ENCODE peak calls at places on chromosomes 1 and 21, in eight cellular contexts. P, B, C, F, T, K, L and H are unnamed samples.

GRCh38 chr1:86345053-86345452 is 51.1 kb downstream of the ODF2L start:
- DNase-seq in B (no peak), K (no peak), F (no peak), C (no peak), T (no peak), P (no peak), L (no peak), H (no peak)

GRCh38 chr1:29332204-29332603 is 95.9 kb downstream of the PTPRU start:
- DNase-seq in L (peak; percentile 66), K (peak; percentile 60), T (no peak), F (no peak), P (no peak), B (no peak), C (peak; percentile 76), H (no peak)

GRCh38 chr1:208526726-208527125 is 282.5 kb upstream of the PLXNA2 start:
- DNase-seq in K (no peak), L (no peak), C (no peak), T (no peak), B (no peak), P (no peak), F (no peak), H (peak; percentile 49)

GRCh38 chr1:20389551-20389950 is 96.5 kb downstream of the CAMK2N1 start:
- DNase-seq in C (no peak), L (no peak), F (no peak), T (no peak), K (no peak), B (no peak), P (no peak), H (no peak)

GRCh38 chr1:192363177-192363576 is 46.4 kb downstream of the RGS21 start:
- DNase-seq in P (no peak), B (no peak), C (no peak), T (no peak), F (no peak), K (no peak), L (no peak), H (no peak)

GRCh38 chr1:203408485-203409229 is 57.7 kb upstream of the FMOD start:
- DNase-seq in P (peak; percentile 30), K (peak; percentile 73), C (no peak), F (peak; percentile 95), L (peak; percentile 73), B (peak; percentile 83), T (peak; percentile 92), H (peak; percentile 93)

GRCh38 chr1:218425647-218426342 is 80.7 kb downstream of the TGFB2 start:
- DNase-seq in C (no peak), B (no peak), K (peak; percentile 91), P (no peak), L (no peak), F (no peak), T (no peak), H (no peak)

GRCh38 chr1:160204526-160205241 is 500 bp upstream of the PEA15 start:
- DNase-seq in B (no peak), F (no peak), P (no peak), K (no peak), L (no peak), T (no peak), C (no peak), H (no peak)

GRCh38 chr1:228378453-228379164 is 28.0 kb downstream of the TRIM11 start:
- DNase-seq in C (peak; percentile 94), L (peak; percentile 88), K (peak; percentile 62), F (peak; percentile 67), B (peak; percentile 60), T (peak; percentile 75), P (no peak), H (no peak)

GRCh38 chr1:244801246-244801645 is 34.2 kb upstream of the COX20 start:
- DNase-seq in P (peak; percentile 8), L (no peak), B (no peak), F (no peak), C (no peak), K (peak; percentile 83), T (no peak), H (no peak)

GRCh38 chr1:43986712-43987111 is 4.7 kb upstream of the CCDC24 start:
- DNase-seq in C (no peak), F (no peak), K (no peak), B (no peak), L (no peak), P (no peak), T (no peak), H (no peak)

GRCh38 chr1:53077599-53077965 is 15.6 kb downstream of the PODN start:
- DNase-seq in P (no peak), F (no peak), T (no peak), C (no peak), B (peak; percentile 24), K (no peak), L (no peak), H (no peak)

GRCh38 chr1:237664327-237664726 is 226.4 kb downstream of the ZP4 start:
- DNase-seq in P (no peak), C (no peak), F (no peak), T (no peak), L (no peak), K (no peak), B (no peak), H (no peak)

GRCh38 chr21:37452222-37452621 is 85.6 kb downstream of the DYRK1A start:
- DNase-seq in K (no peak), F (no peak), C (no peak), L (peak; percentile 56), B (peak; percentile 72), T (no peak), P (no peak), H (no peak)

GRCh38 chr1:172287207-172287606 is 133.3 kb upstream of the C1orf105 start:
- DNase-seq in K (peak; percentile 38), P (no peak), B (peak; percentile 81), T (peak; percentile 75), L (no peak), F (peak; percentile 86), C (no peak), H (no peak)

GRCh38 chr21:18759267-18759666 is 355.7 kb upstream of the TMPRSS15 start:
- DNase-seq in B (no peak), T (no peak), K (no peak), F (no peak), L (no peak), C (no peak), P (no peak), H (no peak)

GRCh38 chr1:161225178-161225533 is 704 bp upstream of the TOMM40L start:
- DNase-seq in K (no peak), P (no peak), B (no peak), L (no peak), T (no peak), C (no peak), F (no peak), H (no peak)

GRCh38 chr1:19424651-19425570 is 60.4 kb downstream of the CAPZB start:
- DNase-seq in B (no peak), L (no peak), F (no peak), P (peak; percentile 55), T (no peak), K (no peak), C (no peak), H (no peak)

DNA sequence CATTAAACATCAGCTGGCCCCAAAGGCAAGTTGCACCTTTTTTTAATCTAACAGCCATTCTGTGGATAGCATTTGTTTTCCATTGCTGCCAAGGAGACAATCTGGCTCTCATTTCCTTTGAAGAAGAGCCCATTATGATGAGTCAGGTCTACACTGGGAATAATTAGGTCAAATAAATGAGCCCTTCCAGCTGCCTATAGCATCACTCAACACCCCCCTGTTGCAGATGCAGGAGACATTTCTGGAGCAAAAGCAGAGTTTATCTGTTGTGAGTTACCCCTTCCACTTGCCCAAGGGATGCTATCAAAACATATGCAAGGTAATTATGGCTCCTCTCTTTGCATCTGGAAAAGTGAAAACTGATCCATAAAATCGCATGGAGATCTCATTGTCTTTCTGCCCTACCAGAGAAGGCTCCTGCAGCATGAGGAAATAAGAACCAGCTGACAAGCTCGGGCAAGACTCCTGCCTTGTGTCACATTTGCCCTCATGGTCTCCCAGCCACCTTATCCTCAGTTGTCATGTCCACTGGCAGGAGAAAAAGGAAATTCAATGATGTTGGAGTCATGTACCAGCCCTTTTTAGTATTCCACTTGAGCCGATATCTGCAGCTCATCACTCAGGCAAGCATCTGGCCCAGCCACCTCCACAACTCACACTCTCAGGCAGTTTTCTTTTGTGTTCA is 135.9 kb downstream of the SLC30A10 start:
- DNase-seq in C (no peak), B (no peak), L (no peak), T (no peak), K (no peak), F (no peak), P (no peak), H (no peak)
- H3K9me3 ChIP-seq in C (no peaks in the 10 kb centered on the region), B (no peaks in the 10 kb centered on the region), L (no peaks in the 10 kb centered on the region), T (no peaks in the 10 kb centered on the region), K (no peaks in the 10 kb centered on the region), F (no peaks in the 10 kb centered on the region), P (no peaks in the 10 kb centered on the region), H (no peaks in the 10 kb centered on the region)

GRCh38 chr1:152506899-152507498 is 3.6 kb upstream of the LCE5A start:
- DNase-seq in B (no peak), T (no peak), K (peak; percentile 10), F (no peak), C (no peak), P (no peak), L (no peak), H (no peak)

GRCh38 chr1:152497273-152497672 is 13.3 kb upstream of the LCE5A start:
- DNase-seq in T (no peak), P (no peak), K (peak; percentile 50), F (no peak), B (no peak), C (no peak), L (no peak), H (peak; percentile 29)

GRCh38 chr1:152505083-152505482 is 5.5 kb upstream of the LCE5A start:
- DNase-seq in L (no peak), B (no peak), P (no peak), K (no peak), F (no peak), C (no peak), T (no peak), H (no peak)

GRCh38 chr1:152501704-152502103 is 8.9 kb upstream of the LCE5A start:
- DNase-seq in T (no peak), B (no peak), P (no peak), K (peak; percentile 17), C (no peak), F (no peak), L (no peak), H (no peak)

GRCh38 chr1:152502496-152503180 is 8.0 kb upstream of the LCE5A start:
- DNase-seq in C (no peak), K (peak; percentile 28), L (no peak), F (no peak), T (no peak), B (no peak), P (no peak), H (no peak)
- H3K9me3 ChIP-seq in C (peaks cover 98% of the 10 kb centered on the region), K (no peaks in the 10 kb centered on the region), L (no peaks in the 10 kb centered on the region), F (no peaks in the 10 kb centered on the region), T (no peaks in the 10 kb centered on the region), B (no peaks in the 10 kb centered on the region), P (no peaks in the 10 kb centered on the region), H (no peaks in the 10 kb centered on the region)

GRCh38 chr21:25589905-25590304 is 17.4 kb downstream of the MRPL39 start:
- DNase-seq in P (no peak), B (no peak), K (no peak), T (no peak), L (no peak), C (no peak), F (no peak), H (no peak)
- H3K9me3 ChIP-seq in P (no peaks in the 10 kb centered on the region), B (no peaks in the 10 kb centered on the region), K (no peaks in the 10 kb centered on the region), T (no peaks in the 10 kb centered on the region), L (no peaks in the 10 kb centered on the region), C (no peaks in the 10 kb centered on the region), F (no peaks in the 10 kb centered on the region), H (no peaks in the 10 kb centered on the region)

GRCh38 chr1:67270569-67270968 is 37.1 kb upstream of the IL12RB2 start:
- DNase-seq in P (no peak), C (no peak), T (no peak), F (no peak), B (no peak), L (no peak), K (no peak), H (no peak)

GRCh38 chr1:67274623-67275325 is 32.9 kb upstream of the IL12RB2 start:
- DNase-seq in T (no peak), K (no peak), C (no peak), P (no peak), F (no peak), L (no peak), B (no peak), H (no peak)

GRCh38 chr1:67273591-67273990 is 34.1 kb upstream of the IL12RB2 start:
- DNase-seq in C (no peak), K (no peak), B (no peak), P (no peak), F (no peak), L (no peak), T (no peak), H (no peak)
- H3K9me3 ChIP-seq in C (peaks cover 4% of the 10 kb centered on the region), K (no peaks in the 10 kb centered on the region), B (no peaks in the 10 kb centered on the region), P (no peaks in the 10 kb centered on the region), F (no peaks in the 10 kb centered on the region), L (no peaks in the 10 kb centered on the region), T (no peaks in the 10 kb centered on the region), H (no peaks in the 10 kb centered on the region)